ENCODE peak calls at places on chromosome 16, in six cellular contexts. L is IMR-90, R is neuronal stem cell, H is NCI-H2171, F is HCT116, Q is lung microvascular endothelial cell. A is an unnamed sample.
A peak's percentile ranks its signal among the peaks of the same experiment; 100 is the strongest.

GRCh38 chr16:19808061-19808621 is 76.5 kb downstream of the GPRC5B start:
- DNase-seq in L (no peak), F (no peak), Q (no peak), R (no peak), H (no peak), A (no peak)

GRCh38 chr16:53458623-53459022 is 24.4 kb downstream of the RBL2 start:
- DNase-seq in Q (no peak), H (no peak), F (no peak), R (no peak), L (no peak), A (no peak)

GRCh38 chr16:20799599-20799998 is 6.7 kb downstream of the ERI2 start:
- DNase-seq in L (peak; percentile 44), R (no peak), H (no peak), F (peak; percentile 6), Q (peak; percentile 56), A (no peak)

GRCh38 chr16:88461291-88462269 is 8.5 kb downstream of the ZFPM1 start:
- DNase-seq in F (no peak), R (no peak), H (no peak), Q (no peak), L (no peak), A (no peak)

GRCh38 chr16:50448981-50449380 is 80.2 kb upstream of the BRD7 start:
- DNase-seq in Q (no peak), R (no peak), L (no peak), H (no peak), F (no peak), A (no peak)

GRCh38 chr16:87443031-87443430 is 49.8 kb downstream of the ZCCHC14 start:
- DNase-seq in F (no peak), H (no peak), Q (no peak), R (no peak), L (no peak), A (no peak)

GRCh38 chr16:65102326-65102725 is 19.5 kb downstream of the CDH11 start:
- DNase-seq in F (no peak), H (no peak), Q (no peak), R (no peak), L (no peak), A (no peak)

GRCh38 chr16:11994187-11995119 is 17.9 kb downstream of the SNX29 start:
- DNase-seq in H (no peak), R (no peak), F (no peak), L (peak; percentile 28), Q (peak; percentile 86), A (no peak)

A was measured in stimulated activated naive CD8-positive, alpha-beta T cell treated with anti-CD3 and anti-CD28 coated beads, Interleukin-15, Interleukin-2, amounts not matched to agents 100 U/mL and 50 U/mL, for 24 hours.